ENCODE peak calls at places on chromosome 16, in nine cellular contexts. G is NCI-H1105 treated with DMSO at 0.1 percent for 48 hours, M is HTR-8/SVneo, T is GM04503, Z is KBM-7, B is activated T-cell treated with anti-CD3 and anti-CD28 coated beads for 4 hours, H is astrocyte of the cerebellum, O is myocyte, L is upper lobe of right lung. W is an unnamed sample.

GRCh38 chr16:10501016-10501607 is 79.3 kb downstream of the EMP2 start:
- DNase-seq in O (no peak), H (no peak), Z (peak), G (no peak), B (no peak), M (no peak), T (no peak), L (no peak), W (no peak)

GRCh38 chr16:55492756-55493380 is 13.9 kb downstream of the MMP2 start:
- DNase-seq in O (no peak), M (no peak), T (no peak), Z (no peak), H (no peak), B (no peak), G (no peak), L (no peak), W (no peak)

GRCh38 chr16:89090182-89090630 is 3.4 kb upstream of the ACSF3 start:
- DNase-seq in H (no peak), T (no peak), M (no peak), O (peak), B (no peak), Z (no peak), L (no peak), G (no peak), W (no peak)

GRCh38 chr16:17368951-17369350 is 101.8 kb downstream of the XYLT1 start:
- DNase-seq in G (no peak), B (no peak), M (no peak), H (no peak), Z (peak), L (no peak), O (no peak), T (no peak), W (no peak)

GRCh38 chr16:57566436-57566835 is 24.0 kb downstream of the ADGRG5 start:
- DNase-seq in M (no peak), Z (no peak), H (no peak), T (no peak), G (no peak), B (no peak), O (no peak), L (no peak), W (no peak)

GRCh38 chr16:10616395-10616743 is 36.0 kb upstream of the EMP2 start:
- DNase-seq in B (no peak), M (no peak), L (no peak), O (no peak), Z (no peak), H (no peak), G (no peak), T (no peak), W (no peak)

GRCh38 chr16:49491736-49492089 is 118.1 kb downstream of the C16orf78 start:
- DNase-seq in T (no peak), B (no peak), H (no peak), M (no peak), L (peak), G (no peak), Z (no peak), O (no peak), W (no peak)

GRCh38 chr16:68378436-68379415 is 67.9 kb downstream of the PRMT7 start:
- DNase-seq in B (no peak), T (no peak), H (no peak), G (no peak), M (no peak), O (no peak), Z (peak), L (no peak), W (no peak)

GRCh38 chr16:69048328-69049120 is 56.9 kb upstream of the HAS3 start:
- DNase-seq in M (no peak), T (no peak), Z (no peak), B (no peak), H (no peak), O (no peak), L (no peak), G (no peak), W (no peak)

W was measured in LHCN-M2.